ENCODE peak calls at places on chromosomes 4 and X, in seven cellular contexts. X is cardiac fibroblast, S is HS-5, D is upper lobe of right lung, L is gastrocnemius medialis, Z is AG08395, B is T-helper 17 cell. H is an unnamed sample.

GRCh38 chr4:152278505-152279301 is 257.2 kb downstream of the FBXW7 start:
- DNase-seq in S (no peak), B (no peak), Z (no peak), X (no peak), D (no peak), L (no peak), H (no peak)

GRCh38 chr4:111510535-111510934 is 634.7 kb upstream of the FAM241A start:
- DNase-seq in Z (no peak), D (no peak), S (peak), B (no peak), X (no peak), L (no peak), H (no peak)

GRCh38 chr4:85402371-85402770 is 72.6 kb upstream of the ARHGAP24 start:
- DNase-seq in S (no peak), X (peak), D (no peak), Z (peak), B (no peak), L (no peak), H (no peak)

GRCh38 chrX:68685722-68686683 is 38.5 kb downstream of the STARD8 start:
- DNase-seq in S (no peak), X (peak), L (no peak), B (no peak), Z (peak), D (peak), H (peak)

GRCh38 chr4:27350161-27350560 is 489.5 kb downstream of the STIM2 start:
- DNase-seq in B (no peak), X (no peak), D (no peak), Z (peak), S (peak), L (no peak), H (no peak)

GRCh38 chrX:150236304-150236703 is 126.8 kb upstream of the MAMLD1 start:
- DNase-seq in B (no peak), X (no peak), L (no peak), S (no peak), D (no peak), Z (peak), H (peak)

GRCh38 chrX:41490446-41490845 is 43.3 kb downstream of the NYX start:
- DNase-seq in X (no peak), Z (no peak), B (no peak), L (no peak), S (no peak), D (no peak), H (no peak)

GRCh38 chr4:93147524-93148212 is 680.9 kb upstream of the ATOH1 start:
- DNase-seq in L (no peak), Z (no peak), X (no peak), D (no peak), S (no peak), B (no peak), H (no peak)

GRCh38 chrX:151596282-151596681 is 32.8 kb downstream of the PASD1 start:
- DNase-seq in L (no peak), S (no peak), B (no peak), Z (no peak), D (no peak), X (no peak), H (peak)

GRCh38 chrX:31423575-31424284 is 351.9 kb upstream of the FTHL17 start:
- DNase-seq in S (peak), D (no peak), L (no peak), X (peak), Z (peak), B (no peak), H (peak)

GRCh38 chr4:15455290-15455689 is 14.4 kb upstream of the CC2D2A start:
- DNase-seq in X (peak), B (no peak), L (peak), Z (peak), D (no peak), S (no peak), H (no peak)

GRCh38 chrX:107978707-107979307 is 3.4 kb downstream of the TEX13B start:
- DNase-seq in D (no peak), L (no peak), S (peak), X (peak), Z (peak), B (no peak), H (peak)

GRCh38 chr4:98514930-98515809 is 143.2 kb downstream of the TSPAN5 start:
- DNase-seq in S (no peak), D (no peak), Z (no peak), L (no peak), X (no peak), B (no peak), H (peak)

GRCh38 chr4:102344520-102344954 is 745 bp downstream of the SLC39A8 start:
- DNase-seq in L (no peak), D (peak), B (peak), S (no peak), X (no peak), Z (peak), H (peak)

GRCh38 chr4:3417448-3417847 is 24.3 kb upstream of the HGFAC start:
- DNase-seq in B (no peak), X (no peak), L (peak), Z (no peak), S (no peak), D (peak), H (no peak)

GRCh38 chr4:56986192-56986591 is 7.5 kb downstream of the POLR2B start:
- DNase-seq in S (no peak), L (no peak), X (no peak), B (no peak), Z (no peak), D (no peak), H (no peak)

GRCh38 chr4:106034751-106035150 is 139.5 kb downstream of the NPNT start:
- DNase-seq in S (no peak), X (no peak), B (no peak), Z (no peak), L (no peak), D (no peak), H (no peak)

GRCh38 chr4:186204103-186204559 is 12.8 kb downstream of the CYP4V2 start:
- DNase-seq in D (no peak), X (peak), Z (no peak), S (no peak), B (peak), L (no peak), H (no peak)

GRCh38 chr4:184280591-184281071 is 63.0 kb upstream of the ENPP6 start:
- DNase-seq in B (no peak), S (no peak), Z (no peak), D (no peak), L (no peak), X (no peak), H (no peak)

GRCh38 chr4:98092833-98093439 is 50.3 kb downstream of the STPG2 start:
- DNase-seq in D (no peak), S (no peak), X (peak), B (no peak), Z (no peak), L (no peak), H (no peak)

GRCh38 chr4:121932212-121932974 is 19.5 kb downstream of the TRPC3 start:
- DNase-seq in S (no peak), B (no peak), L (no peak), D (no peak), X (no peak), Z (no peak), H (no peak)

GRCh38 chr4:41632481-41633073 is 94.6 kb downstream of the LIMCH1 start:
- DNase-seq in Z (peak), L (peak), S (no peak), X (no peak), D (no peak), B (no peak), H (no peak)

GRCh38 chr4:145887241-145887964 is 51.2 kb downstream of the ZNF827 start:
- DNase-seq in L (peak), D (no peak), S (peak), B (no peak), Z (peak), X (peak), H (no peak)

GRCh38 chrX:139720136-139720535 is 12.2 kb upstream of the MCF2 start:
- DNase-seq in Z (peak), B (no peak), X (peak), S (peak), D (no peak), L (no peak), H (peak)

GRCh38 chrX:15087747-15088146 is 182.1 kb downstream of the ASB9 start:
- DNase-seq in Z (no peak), D (no peak), L (no peak), X (no peak), S (no peak), B (no peak), H (no peak)

GRCh38 chr4:174512745-174513144 is 9.5 kb downstream of the HPGD start:
- DNase-seq in B (no peak), D (no peak), S (no peak), L (no peak), X (no peak), Z (no peak), H (no peak)

GRCh38 chrX:124042042-124042441 is 80.5 kb downstream of the STAG2 start:
- DNase-seq in S (no peak), D (no peak), B (no peak), L (no peak), Z (no peak), X (no peak), H (no peak)

GRCh38 chr4:80963051-80963450 is 67.5 kb upstream of the BMP3 start:
- DNase-seq in X (no peak), Z (no peak), B (no peak), D (no peak), S (peak), L (no peak), H (no peak)

GRCh38 chrX:20144491-20144890 is 2.9 kb upstream of the EIF1AX start:
- DNase-seq in B (no peak), S (peak), D (no peak), L (no peak), Z (peak), X (no peak), H (peak)

GRCh38 chr4:26459054-26459755 is 31.1 kb downstream of the CCKAR start:
- DNase-seq in D (no peak), X (peak), Z (peak), B (no peak), S (peak), L (no peak), H (peak)

GRCh38 chrX:35919536-35920309 is at the start of gene CFAP47:
- DNase-seq in D (peak), Z (no peak), S (no peak), X (no peak), B (no peak), L (no peak), H (peak)

GRCh38 chr4:105894570-105895323 is 524 bp upstream of the NPNT start:
- DNase-seq in X (peak), D (peak), S (no peak), L (no peak), B (no peak), Z (peak), H (peak)

GRCh38 chr4:72604324-72604723 is 35.3 kb upstream of the ADAMTS3 start:
- DNase-seq in Z (no peak), D (no peak), S (no peak), B (no peak), X (peak), L (no peak), H (no peak)

GRCh38 chr4:184100297-184100885 is 117.3 kb downstream of the ENPP6 start:
- DNase-seq in X (peak), D (peak), B (peak), S (no peak), Z (no peak), L (peak), H (no peak)

GRCh38 chr4:52958232-52958631 is 96.1 kb downstream of the RASL11B start:
- DNase-seq in Z (peak), D (no peak), L (no peak), X (peak), S (no peak), B (no peak), H (no peak)

GRCh38 chrX:118420462-118420861 is 74.6 kb downstream of the WDR44 start:
- DNase-seq in S (no peak), Z (peak), X (peak), D (no peak), B (no peak), L (no peak), H (peak)